ENCODE peak calls at places on chromosomes 5 and 9, in four cellular contexts. T is K562, U is breast epithelium, S is astrocyte. C is an unnamed sample.

GRCh38 chr5:17056056-17056690 is 120.1 kb upstream of the MYO10 start:
- DNase-seq in U (no peak), T (no peak), S (peak; percentile 47), C (no peak)

GRCh38 chr5:154368041-154368800 is 77.6 kb upstream of the SAP30L start:
- DNase-seq in U (no peak), S (peak; percentile 95), T (no peak), C (no peak)

GRCh38 chr5:65927497-65928340 is 1.3 kb downstream of the ERBIN start:
- DNase-seq in S (peak; percentile 60), U (no peak), T (peak; percentile 14), C (no peak)

GRCh38 chr9:124353166-124353768 is 62.0 kb downstream of the PSMB7 start:
- DNase-seq in T (no peak), S (no peak), U (no peak), C (no peak)

GRCh38 chr5:133328800-133329199 is 277.0 kb downstream of the HSPA4 start:
- DNase-seq in T (no peak), U (no peak), S (no peak), C (no peak)

GRCh38 chr5:172405708-172406107 is 48.6 kb downstream of the SH3PXD2B start:
- DNase-seq in U (no peak), S (no peak), T (no peak), C (no peak)

GRCh38 chr5:173327084-173327947 is 898 bp downstream of the STC2 start:
- DNase-seq in S (peak; percentile 42), T (peak; percentile 39), U (no peak), C (no peak)

GRCh38 chr9:111161015-111161415 is 122.7 kb upstream of the LPAR1 start:
- DNase-seq in T (no peak), S (peak; percentile 79), U (no peak), C (no peak)

GRCh38 chr5:33235304-33235703 is 205.5 kb upstream of the TARS1 start:
- DNase-seq in U (no peak), S (no peak), T (no peak), C (no peak)

GRCh38 chr5:129904667-129905466 is 602 bp downstream of the CHSY3 start:
- DNase-seq in U (no peak), S (no peak), T (no peak), C (peak; percentile 78)

GRCh38 chr5:170097934-170098333 is 7.8 kb upstream of the FOXI1 start:
- DNase-seq in T (no peak), S (no peak), U (no peak), C (no peak)

GRCh38 chr5:91645347-91645746 is 262.2 kb upstream of the ARRDC3 start:
- DNase-seq in U (no peak), T (no peak), S (no peak), C (no peak)

GRCh38 chr9:107982735-107983134 is 493.2 kb upstream of the KLF4 start:
- DNase-seq in U (no peak), T (no peak), S (no peak), C (no peak)

GRCh38 chr9:17776735-17777134 is 197.9 kb downstream of the SH3GL2 start:
- DNase-seq in U (no peak), S (no peak), T (no peak), C (no peak)

GRCh38 chr5:143014017-143014651 is 244.0 kb downstream of the ARHGAP26 start:
- DNase-seq in U (peak; percentile 55), S (peak; percentile 64), T (peak; percentile 57), C (peak; percentile 44)

GRCh38 chr9:97811534-97812246 is 41.3 kb upstream of the FOXE1 start:
- DNase-seq in U (no peak), S (peak; percentile 59), T (no peak), C (no peak)

GRCh38 chr9:124443625-124444024 is 6.6 kb upstream of the ADGRD2 start:
- DNase-seq in U (no peak), T (no peak), S (no peak), C (no peak)

GRCh38 chr5:171258737-171259405 is 50.2 kb upstream of the TLX3 start:
- DNase-seq in S (peak; percentile 6), U (no peak), T (no peak), C (no peak)

GRCh38 chr5:36305571-36306326 is 4.0 kb upstream of the RANBP3L start:
- DNase-seq in S (peak; percentile 14), U (peak; percentile 55), T (no peak), C (no peak)

GRCh38 chr9:107367727-107368502 is 84.8 kb downstream of the RAD23B start:
- DNase-seq in T (no peak), S (no peak), U (no peak), C (no peak)

GRCh38 chr9:87148391-87149237 is 201.3 kb upstream of the GAS1 start:
- DNase-seq in U (peak; percentile 74), T (peak; percentile 16), S (peak; percentile 65), C (peak; percentile 68)

GRCh38 chr9:124468061-124468740 is 17.9 kb downstream of the ADGRD2 start:
- DNase-seq in S (no peak), U (no peak), T (no peak), C (no peak)

GRCh38 chr5:980001-980588 is 28.5 kb upstream of the NKD2 start:
- DNase-seq in T (no peak), S (peak; percentile 57), U (no peak), C (no peak)

GRCh38 chr5:119551819-119552218 is 77.5 kb upstream of the FAM170A start:
- DNase-seq in S (no peak), T (no peak), U (no peak), C (no peak)

GRCh38 chr9:122036988-122037387 is 56.1 kb downstream of the TTLL11 start:
- DNase-seq in U (no peak), T (no peak), S (peak; percentile 58), C (no peak)

GRCh38 chr9:1051286-1052118 is 1.3 kb downstream of the DMRT2 start:
- DNase-seq in U (no peak), T (no peak), S (no peak), C (no peak)

GRCh38 chr9:113620377-113621161 is 157.0 kb downstream of the RGS3 start:
- DNase-seq in T (no peak), U (peak; percentile 79), S (peak; percentile 93), C (no peak)

GRCh38 chr5:96935556-96936430 is at the start of gene LNPEP:
- DNase-seq in T (peak; percentile 90), U (peak; percentile 93), S (peak; percentile 97), C (peak; percentile 98)

GRCh38 chr5:96936431-96937221 is 746 bp downstream of the LNPEP start:
- DNase-seq in S (no peak), U (no peak), T (peak; percentile 31), C (peak; percentile 52)

GRCh38 chr5:96934291-96934694 is 1.6 kb upstream of the LNPEP start:
- DNase-seq in T (no peak), U (no peak), S (peak; percentile 53), C (no peak)

GRCh38 chr5:96933764-96934163 is 2.1 kb upstream of the LNPEP start:
- DNase-seq in S (no peak), T (no peak), U (no peak), C (no peak)

DNA sequence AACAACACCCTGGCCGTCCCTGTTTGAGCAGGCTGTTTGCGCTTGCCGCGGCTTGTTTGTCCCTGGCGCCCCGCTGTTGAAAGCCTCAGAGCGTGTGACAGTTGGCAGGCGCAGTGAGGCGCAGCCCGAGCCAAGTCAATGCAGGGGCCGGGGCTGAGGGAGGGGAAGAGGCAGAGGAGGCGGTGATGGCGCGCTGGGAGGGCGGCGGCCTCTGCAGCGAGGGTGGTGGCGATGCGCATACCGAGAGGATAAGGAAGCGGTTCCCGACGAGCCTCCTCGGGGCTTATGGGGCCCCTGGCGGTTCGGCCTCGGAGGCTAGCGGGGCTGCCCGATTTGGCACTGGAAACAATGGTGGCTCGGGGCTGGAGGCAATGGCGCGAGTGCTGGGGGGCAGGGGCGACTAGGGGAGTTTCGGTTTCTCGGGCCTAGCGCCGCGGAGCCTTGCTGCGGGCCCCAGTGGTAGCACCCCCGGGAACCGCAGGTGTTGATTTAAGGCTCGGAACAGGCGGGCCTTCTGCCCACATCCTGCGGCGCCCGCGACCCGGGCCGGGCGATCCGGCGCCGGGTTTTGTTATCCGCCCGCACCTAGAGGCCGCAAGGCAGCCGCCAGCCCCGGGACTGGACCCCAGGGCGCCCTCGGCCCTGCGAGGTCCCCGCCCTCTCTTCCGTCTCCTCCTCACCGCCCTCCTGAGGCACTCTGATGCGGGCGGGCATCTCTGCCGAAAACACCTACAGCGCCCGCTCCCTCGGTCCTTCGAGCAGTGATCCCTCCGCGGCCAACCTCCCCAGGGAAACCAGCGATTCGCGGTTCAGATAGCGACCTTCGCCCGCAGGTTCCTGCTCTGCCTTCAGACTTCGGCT is 955 bp upstream of the LNPEP start:
- DNase-seq in U (peak; percentile 86), T (peak; percentile 85), S (peak; percentile 91), C (peak; percentile 98)
- TF ChIP-seq CTCF in U (no peak), T (no peak), S (no peak), C (no peak)

GRCh38 chr9:128225770-128226753 is 22.9 kb downstream of the DNM1 start:
- DNase-seq in T (no peak), S (no peak), U (no peak), C (no peak)

GRCh38 chr9:128222026-128222425 is 18.8 kb downstream of the DNM1 start:
- DNase-seq in S (no peak), U (no peak), T (no peak), C (no peak)

GRCh38 chr9:128222880-128223670 is 19.9 kb downstream of the DNM1 start:
- DNase-seq in U (no peak), T (no peak), S (no peak), C (no peak)

DNA sequence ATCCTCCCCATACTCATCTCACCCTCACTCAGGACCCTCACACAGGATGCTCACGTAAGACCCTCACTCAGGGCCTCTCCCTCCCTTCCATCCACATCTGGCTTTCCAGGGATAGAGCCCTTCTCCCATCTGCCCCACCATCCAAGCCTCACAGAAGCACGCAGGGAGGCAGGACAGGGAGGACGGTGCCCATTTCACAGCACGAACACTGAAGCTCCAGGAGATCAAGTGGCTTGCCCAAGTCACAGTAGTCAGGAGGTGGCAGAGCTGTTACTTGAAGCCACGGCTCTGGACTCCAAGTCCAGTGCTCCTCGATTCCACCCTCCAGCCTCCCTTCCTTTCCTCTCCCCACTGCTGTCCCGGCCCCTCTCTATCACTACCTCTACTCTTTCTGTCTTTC is 21.7 kb downstream of the DNM1 start:
- DNase-seq in S (no peak), T (no peak), U (no peak), C (no peak)
- H3K27me3 ChIP-seq in S (no peaks in the 10 kb centered on the region), T (no peaks in the 10 kb centered on the region), U (no peaks in the 10 kb centered on the region), C (no peaks in the 10 kb centered on the region)

GRCh38 chr9:35814106-35814840 is 569 bp downstream of the HINT2 start:
- DNase-seq in S (peak; percentile 20), T (no peak), U (peak; percentile 70), C (peak; percentile 67)
- TF ChIP-seq CTCF in S (peak; percentile 11), T (peak; percentile 53), U (no peak), C (peak; percentile 25)

DNA sequence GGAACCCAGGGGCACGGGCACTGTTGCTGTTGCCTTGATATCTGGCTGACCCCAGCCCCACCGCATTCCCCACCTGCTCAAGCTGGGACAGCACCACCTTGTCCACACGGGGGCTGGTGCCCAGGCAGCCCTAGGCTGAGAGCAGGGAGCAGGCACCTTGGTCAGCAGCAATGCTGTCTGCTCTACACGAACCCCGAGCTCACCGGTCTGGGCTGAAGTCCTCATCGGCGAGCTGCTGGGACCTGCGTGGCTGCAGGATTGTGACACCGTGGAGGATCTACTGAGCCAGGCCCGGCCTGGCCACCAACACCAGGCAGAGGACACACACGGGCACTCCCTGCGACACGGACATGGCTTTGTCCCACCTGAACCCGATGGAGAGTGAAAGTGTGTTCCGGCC is 78.1 kb downstream of the KCNT1 start:
- DNase-seq in S (no peak), T (no peak), U (no peak), C (no peak)
- H3K27me3 ChIP-seq in S (no peaks in the 10 kb centered on the region), T (peaks cover 40% of the 10 kb centered on the region), U (no peaks in the 10 kb centered on the region), C (peaks cover 31% of the 10 kb centered on the region)

GRCh38 chr5:81205058-81205457 is 28.1 kb upstream of the CKMT2 start:
- DNase-seq in T (no peak), U (no peak), S (no peak), C (no peak)
- TF ChIP-seq CTCF in T (no peak), U (no peak), S (no peak), C (no peak)

C was measured in left lung.